ENCODE peak calls at places on chromosomes 5 and 9, in nine cellular contexts. C is NAMALWA; I is IMR-90; E is breast epithelium; A is AG08395; V is H4; T is stimulated activated CD4-positive, alpha-beta T cell treated with anti-CD3 and anti-CD28 coated beads, Interleukin-12 subunit alpha, Interleukin-12 subunit beta, amount 100 ng/mL, for 4 hours; O is lower lobe of right lung; D is NCI-H524. N is an unnamed sample.

GRCh38 chr5:159819671-159820411 is 96.4 kb upstream of the ADRA1B start:
- DNase-seq in T (no peak), V (no peak), E (no peak), I (no peak), D (no peak), O (peak; percentile 63), C (no peak), A (peak; percentile 71), N (no peak)

GRCh38 chr5:151770383-151771258 is 1.1 kb upstream of the G3BP1 start:
- DNase-seq in C (no peak), O (peak; percentile 83), A (peak; percentile 67), E (peak; percentile 68), D (peak; percentile 58), T (peak; percentile 63), V (no peak), I (peak; percentile 42), N (peak; percentile 72)

GRCh38 chr5:31280210-31280609 is 86.7 kb downstream of the CDH6 start:
- DNase-seq in C (no peak), E (no peak), T (no peak), V (no peak), A (no peak), O (no peak), I (peak; percentile 37), D (no peak), N (no peak)

GRCh38 chr9:135939351-135940265 is 21.6 kb downstream of the UBAC1 start:
- DNase-seq in C (no peak), E (no peak), I (no peak), D (no peak), O (no peak), A (no peak), V (peak; percentile 26), T (peak; percentile 11), N (no peak)

GRCh38 chr5:79686799-79687198 is 2.8 kb upstream of the CMYA5 start:
- DNase-seq in D (no peak), E (no peak), O (no peak), T (no peak), I (peak; percentile 8), C (no peak), V (no peak), A (peak; percentile 24), N (no peak)

GRCh38 chr5:14032944-14033343 is 88.5 kb upstream of the DNAH5 start:
- DNase-seq in T (no peak), I (peak; percentile 33), O (no peak), D (no peak), A (peak; percentile 31), C (no peak), E (no peak), V (no peak), N (peak; percentile 13)

GRCh38 chr5:1718669-1719068 is 81.0 kb downstream of the MRPL36 start:
- DNase-seq in O (no peak), V (no peak), D (no peak), C (peak; percentile 50), A (no peak), E (no peak), T (no peak), I (no peak), N (no peak)

GRCh38 chr5:138488481-138488945 is 23.2 kb downstream of the EGR1 start:
- DNase-seq in I (peak; percentile 68), C (no peak), O (no peak), T (no peak), D (no peak), E (no peak), A (peak; percentile 59), V (peak; percentile 59), N (no peak)

GRCh38 chr9:130352586-130353285 is 87.2 kb downstream of the HMCN2 start:
- DNase-seq in D (no peak), I (no peak), A (no peak), C (no peak), T (no peak), V (no peak), E (no peak), O (no peak), N (no peak)

GRCh38 chr5:124741711-124742496 is 4.5 kb downstream of the ZNF608 start:
- DNase-seq in I (peak; percentile 83), C (peak; percentile 65), O (no peak), A (peak; percentile 80), V (peak; percentile 95), E (no peak), D (peak; percentile 96), T (no peak), N (peak; percentile 37)

GRCh38 chr9:70389642-70390266 is 24.7 kb downstream of the KLF9 start:
- DNase-seq in E (no peak), O (no peak), T (no peak), A (peak; percentile 56), C (no peak), D (no peak), I (peak; percentile 49), V (no peak), N (no peak)

GRCh38 chr5:83493644-83494043 is 22.1 kb downstream of the VCAN start:
- DNase-seq in E (no peak), T (no peak), V (no peak), C (no peak), O (no peak), I (no peak), A (no peak), D (no peak), N (no peak)

GRCh38 chr5:14868771-14869170 is 2.8 kb downstream of the ANKH start:
- DNase-seq in E (no peak), D (no peak), V (no peak), T (no peak), O (no peak), C (no peak), A (no peak), I (no peak), N (no peak)

GRCh38 chr5:81402180-81402930 is 8.4 kb upstream of the ACOT12 start:
- DNase-seq in V (no peak), C (no peak), E (no peak), T (no peak), I (no peak), D (no peak), O (no peak), A (no peak), N (no peak)